ENCODE peak calls at places on chromosomes 16 and 17, in eight cellular contexts. Z is IMR-90, G is thoracic aorta, N is transverse colon, A is lung, I is heart left ventricle, B is PC-3, E is cardiac muscle cell. W is an unnamed sample.
A peak's percentile ranks its signal among the peaks of the same experiment; 100 is the strongest.

GRCh38 chr16:15777533-15778203 is 79.2 kb downstream of the MYH11 start:
- DNase-seq in I (no peak), A (no peak), N (no peak), E (peak; percentile 68), B (peak; percentile 66), Z (peak; percentile 61), G (no peak), W (no peak)

GRCh38 chr16:14529010-14529669 is 100.9 kb downstream of the PARN start:
- DNase-seq in Z (peak; percentile 93), E (peak; percentile 81), N (peak; percentile 78), G (peak; percentile 15), A (peak; percentile 76), B (peak; percentile 80), I (peak; percentile 77), W (peak; percentile 53)

GRCh38 chr16:49441366-49441780 is 67.8 kb downstream of the C16orf78 start:
- DNase-seq in Z (no peak), E (peak; percentile 52), A (peak; percentile 30), B (no peak), N (peak; percentile 76), G (no peak), I (peak; percentile 75), W (no peak)

GRCh38 chr16:85820604-85821372 is 21.3 kb downstream of the COX4I1 start:
- DNase-seq in A (no peak), E (no peak), N (no peak), B (peak; percentile 2), Z (no peak), I (no peak), G (no peak), W (no peak)

GRCh38 chr17:76082326-76083251 is 3.6 kb downstream of the ZACN start:
- DNase-seq in A (no peak), B (no peak), G (no peak), Z (no peak), N (no peak), I (no peak), E (peak; percentile 11), W (no peak)

GRCh38 chr16:35906440-35906839 is 2447.0 kb downstream of the TP53TG3F start:
- DNase-seq in Z (no peak), B (no peak), A (no peak), I (no peak), G (no peak), N (no peak), E (no peak), W (no peak)

GRCh38 chr16:80161799-80162380 is 378.9 kb upstream of the DYNLRB2 start:
- DNase-seq in B (no peak), I (no peak), N (no peak), A (no peak), G (no peak), Z (no peak), E (no peak), W (no peak)

GRCh38 chr16:84205976-84206691 is 15.2 kb downstream of the ADAD2 start:
- DNase-seq in A (no peak), E (no peak), G (no peak), B (no peak), N (no peak), Z (no peak), I (no peak), W (no peak)

GRCh38 chr16:73020409-73020884 is 27.5 kb downstream of the ZFHX3 start:
- DNase-seq in Z (peak; percentile 92), E (no peak), B (peak; percentile 94), A (no peak), G (peak; percentile 65), I (peak; percentile 66), N (peak; percentile 69), W (no peak)

GRCh38 chr16:66925322-66925840 is at the start of gene RRAD:
- DNase-seq in E (peak; percentile 60), N (peak; percentile 56), B (no peak), I (peak; percentile 80), Z (peak; percentile 44), A (peak; percentile 39), G (peak; percentile 69), W (no peak)

GRCh38 chr16:25253322-25253721 is 4.3 kb downstream of the ZKSCAN2 start:
- DNase-seq in E (no peak), I (no peak), N (no peak), G (no peak), B (no peak), A (no peak), Z (no peak), W (no peak)

GRCh38 chr17:45143767-45144198 is 4.5 kb upstream of the HEXIM1 start:
- DNase-seq in Z (peak; percentile 80), I (peak; percentile 90), B (no peak), A (peak; percentile 71), G (peak; percentile 69), N (peak; percentile 78), E (no peak), W (peak; percentile 56)

GRCh38 chr16:14353340-14353739 is 276.7 kb downstream of the PARN start:
- DNase-seq in G (no peak), N (no peak), B (no peak), E (no peak), Z (no peak), A (no peak), I (no peak), W (no peak)

GRCh38 chr17:50076591-50077235 is 18.4 kb upstream of the PDK2 start:
- DNase-seq in I (no peak), N (no peak), A (no peak), Z (no peak), E (peak; percentile 55), G (no peak), B (no peak), W (no peak)

GRCh38 chr17:78172284-78173024 is 4.1 kb downstream of the SYNGR2 start:
- DNase-seq in B (no peak), N (peak; percentile 89), A (peak; percentile 61), G (no peak), I (peak; percentile 59), E (peak; percentile 87), Z (peak; percentile 49), W (no peak)

GRCh38 chr17:43723697-43724359 is 34.8 kb downstream of the SOST start:
- DNase-seq in Z (peak; percentile 70), E (no peak), G (no peak), N (no peak), I (no peak), B (peak; percentile 90), A (no peak), W (no peak)

GRCh38 chr17:32907583-32907982 is 20.4 kb upstream of the TMEM98 start:
- DNase-seq in E (no peak), I (no peak), N (peak; percentile 27), A (no peak), G (no peak), B (no peak), Z (no peak), W (no peak)
- TF ChIP-seq CTCF in E (no peak), I (no peak), N (no peak), A (no peak), G (no peak), B (no peak), Z (no peak), W (no peak)

GRCh38 chr16:87390641-87391323 is 1.4 kb upstream of the MAP1LC3B start:
- DNase-seq in N (no peak), B (no peak), E (no peak), G (no peak), I (no peak), A (no peak), Z (no peak), W (no peak)
- H3K4me3 ChIP-seq in N (peak overlapping the region; percentile 95), B (peak overlapping the region; percentile 96), E (no peak overlapping the region), G (peak overlapping the region; percentile 91), I (peak overlapping the region; percentile 71), A (no peak overlapping the region), Z (no peak overlapping the region), W (no peak overlapping the region)

GRCh38 chr16:23863511-23864422 is 28.0 kb downstream of the PRKCB start:
- DNase-seq in A (no peak), E (no peak), G (no peak), Z (no peak), N (peak; percentile 31), B (no peak), I (no peak), W (no peak)

GRCh38 chr16:23865853-23866252 is 30.1 kb downstream of the PRKCB start:
- DNase-seq in B (no peak), E (no peak), I (no peak), Z (no peak), G (no peak), N (no peak), A (no peak), W (no peak)

GRCh38 chr16:23869052-23869451 is 33.3 kb downstream of the PRKCB start:
- DNase-seq in I (no peak), Z (no peak), N (no peak), E (no peak), A (no peak), G (no peak), B (no peak), W (no peak)

GRCh38 chr16:23866628-23867027 is 30.8 kb downstream of the PRKCB start:
- DNase-seq in I (no peak), Z (no peak), N (no peak), E (no peak), G (no peak), B (no peak), A (no peak), W (no peak)

DNA sequence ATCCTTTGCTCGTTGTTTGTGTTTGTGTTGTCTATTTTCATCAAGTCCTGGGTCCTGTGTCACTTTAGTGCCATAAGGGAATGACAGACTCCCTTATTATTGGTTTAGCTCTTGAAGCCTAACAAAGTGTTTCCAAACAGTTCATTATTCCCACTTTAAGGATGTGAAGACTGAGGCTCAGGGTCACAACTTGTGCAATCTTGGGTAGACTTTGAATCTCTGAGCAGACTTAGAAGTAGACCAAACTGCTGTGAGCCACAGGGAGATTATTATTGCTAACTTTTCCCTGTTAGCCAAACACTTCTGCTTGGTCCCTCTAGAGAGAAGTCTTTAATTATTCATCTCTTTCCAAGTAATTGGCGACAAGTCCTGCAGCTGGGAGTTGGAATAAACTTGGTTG is 31.8 kb downstream of the PRKCB start:
- DNase-seq in Z (no peak), E (no peak), I (no peak), A (no peak), B (no peak), G (no peak), N (no peak), W (no peak)
- H3K27me3 ChIP-seq in Z (no peaks in the 10 kb centered on the region), E (peaks cover 24% of the 10 kb centered on the region), I (no peaks in the 10 kb centered on the region), A (no peaks in the 10 kb centered on the region), B (peaks cover 33% of the 10 kb centered on the region), G (no peaks in the 10 kb centered on the region), N (no peaks in the 10 kb centered on the region), W (no peaks in the 10 kb centered on the region)

GRCh38 chr17:67278363-67278762 is 33.4 kb upstream of the HELZ start:
- DNase-seq in G (no peak), Z (no peak), E (no peak), N (no peak), A (no peak), B (no peak), I (no peak), W (no peak)

GRCh38 chr17:67274466-67274865 is 29.5 kb upstream of the HELZ start:
- DNase-seq in E (no peak), B (no peak), A (no peak), G (no peak), Z (no peak), I (no peak), N (no peak), W (no peak)

GRCh38 chr17:67279115-67279514 is 34.1 kb upstream of the HELZ start:
- DNase-seq in B (no peak), E (no peak), A (no peak), G (no peak), I (no peak), N (no peak), Z (no peak), W (no peak)

GRCh38 chr17:67273900-67274299 is 28.9 kb upstream of the HELZ start:
- DNase-seq in N (no peak), E (no peak), B (no peak), Z (no peak), I (no peak), G (no peak), A (no peak), W (no peak)

GRCh38 chr17:67276075-67276474 is 31.1 kb upstream of the HELZ start:
- DNase-seq in I (peak; percentile 19), E (no peak), B (peak; percentile 65), A (no peak), N (no peak), G (no peak), Z (no peak), W (no peak)
- TF ChIP-seq CTCF in I (no peak), E (no peak), B (peak; percentile 60), A (no peak), N (no peak), G (no peak), Z (no peak), W (no peak)

W was measured in BJ.